ENCODE peak calls at places on chromosomes 13 and 19, in five cellular contexts. Y is neuronal stem cell, E is H9, Q is mesenchymal stem cell, W is H1. C is an unnamed sample.

GRCh38 chr13:33676700-33677048 is 141.3 kb upstream of the RFC3 start:
- DNase-seq in Q (peak), E (no peak), Y (no peak), W (no peak), C (peak)

GRCh38 chr13:96041326-96042092 is 11.7 kb downstream of the UGGT2 start:
- DNase-seq in Y (no peak), Q (no peak), W (no peak), E (peak), C (no peak)

GRCh38 chr13:109785892-109786450 is 412 bp downstream of the IRS2 start:
- DNase-seq in Q (no peak), E (no peak), W (no peak), Y (no peak), C (no peak)

GRCh38 chr19:17863520-17864182 is 3.9 kb downstream of the RPL18A start:
- DNase-seq in Q (no peak), Y (no peak), W (no peak), E (no peak), C (no peak)

GRCh38 chr13:75512253-75512652 is 25.4 kb downstream of the COMMD6 start:
- DNase-seq in Y (no peak), Q (peak), E (no peak), W (no peak), C (no peak)

GRCh38 chr19:13102666-13103584 is at the start of gene LYL1:
- DNase-seq in W (peak), Q (no peak), E (peak), Y (no peak), C (no peak)

GRCh38 chr13:80477641-80478443 is 136.9 kb upstream of the SPRY2 start:
- DNase-seq in E (no peak), W (no peak), Y (no peak), Q (no peak), C (no peak)

GRCh38 chr13:109204252-109204651 is 574.8 kb downstream of the MYO16 start:
- DNase-seq in E (no peak), Y (no peak), W (no peak), Q (no peak), C (no peak)

GRCh38 chr13:76164290-76164689 is 528.2 kb downstream of the LMO7 start:
- DNase-seq in Q (peak), E (no peak), W (no peak), Y (no peak), C (no peak)

GRCh38 chr13:110354715-110355473 is 47.8 kb downstream of the COL4A2 start:
- DNase-seq in W (no peak), Y (no peak), Q (peak), E (no peak), C (no peak)

GRCh38 chr19:9406798-9407352 is 28.5 kb downstream of the ZNF266 start:
- DNase-seq in W (no peak), E (no peak), Q (no peak), Y (no peak), C (peak)

GRCh38 chr19:48053856-48054255 is 10.0 kb upstream of the CABP5 start:
- DNase-seq in Q (no peak), W (no peak), Y (no peak), E (no peak), C (no peak)

GRCh38 chr19:16327911-16328823 is 3.5 kb downstream of the KLF2 start:
- DNase-seq in E (no peak), Q (peak), W (no peak), Y (no peak), C (peak)

GRCh38 chr19:19388568-19389555 is 16.6 kb upstream of the GATAD2A start:
- DNase-seq in W (no peak), E (no peak), Y (no peak), Q (no peak), C (no peak)

GRCh38 chr13:33464345-33464744 is 178.8 kb upstream of the STARD13 start:
- DNase-seq in W (no peak), Q (no peak), Y (no peak), E (no peak), C (no peak)

GRCh38 chr13:109592776-109593175 is 193.6 kb downstream of the IRS2 start:
- DNase-seq in Y (no peak), E (no peak), W (no peak), Q (no peak), C (no peak)

GRCh38 chr19:42178791-42179500 is 38.5 kb downstream of the DEDD2 start:
- DNase-seq in W (peak), Q (no peak), Y (peak), E (peak), C (no peak)

DNA sequence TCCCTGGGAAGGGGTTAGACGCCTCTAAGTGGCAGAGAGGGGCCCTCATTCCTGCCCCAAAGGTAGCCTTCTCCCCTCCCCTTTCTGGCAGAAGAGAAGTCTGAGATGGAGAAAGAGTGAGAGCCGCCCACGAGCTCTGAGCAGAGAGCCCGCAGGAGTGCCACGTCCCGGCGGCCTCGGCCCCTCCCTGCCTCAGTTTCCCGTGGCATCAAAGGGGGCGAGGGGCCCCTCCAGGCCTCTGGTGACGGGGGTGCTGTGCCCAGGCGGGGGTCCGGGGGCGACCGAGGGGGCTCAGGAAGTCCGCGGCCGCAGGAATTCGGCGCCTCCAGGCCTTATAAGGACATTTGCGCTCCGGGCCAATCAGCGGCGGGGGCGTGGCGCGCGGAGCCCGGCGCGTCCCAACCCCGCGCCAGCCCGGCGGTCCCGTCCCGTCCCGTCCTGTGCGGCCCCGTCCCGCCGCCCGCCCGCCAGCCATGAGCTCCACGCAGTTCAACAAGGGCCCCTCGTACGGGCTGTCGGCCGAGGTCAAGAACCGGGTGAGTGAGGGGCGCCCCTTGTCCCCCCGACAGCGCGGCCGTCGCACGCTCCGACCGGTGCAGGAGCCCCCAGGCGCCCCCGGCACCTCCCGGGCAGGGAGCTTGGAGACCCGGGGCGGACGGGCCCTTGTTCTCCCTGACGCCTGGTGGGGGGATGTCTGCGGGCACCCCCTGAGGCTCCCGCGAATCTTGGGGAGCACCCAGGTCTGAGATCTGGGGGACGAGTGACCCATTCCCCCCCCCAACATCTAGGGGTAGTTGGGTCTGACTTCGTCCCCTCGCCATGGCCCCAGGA is at the start of gene CNN2:
- DNase-seq in Q (peak), W (peak), Y (peak), E (peak), C (peak)
- H3K23ac ChIP-seq in Q (peak), W (peak), Y (peak), E (no peak), C (peak)

DNA sequence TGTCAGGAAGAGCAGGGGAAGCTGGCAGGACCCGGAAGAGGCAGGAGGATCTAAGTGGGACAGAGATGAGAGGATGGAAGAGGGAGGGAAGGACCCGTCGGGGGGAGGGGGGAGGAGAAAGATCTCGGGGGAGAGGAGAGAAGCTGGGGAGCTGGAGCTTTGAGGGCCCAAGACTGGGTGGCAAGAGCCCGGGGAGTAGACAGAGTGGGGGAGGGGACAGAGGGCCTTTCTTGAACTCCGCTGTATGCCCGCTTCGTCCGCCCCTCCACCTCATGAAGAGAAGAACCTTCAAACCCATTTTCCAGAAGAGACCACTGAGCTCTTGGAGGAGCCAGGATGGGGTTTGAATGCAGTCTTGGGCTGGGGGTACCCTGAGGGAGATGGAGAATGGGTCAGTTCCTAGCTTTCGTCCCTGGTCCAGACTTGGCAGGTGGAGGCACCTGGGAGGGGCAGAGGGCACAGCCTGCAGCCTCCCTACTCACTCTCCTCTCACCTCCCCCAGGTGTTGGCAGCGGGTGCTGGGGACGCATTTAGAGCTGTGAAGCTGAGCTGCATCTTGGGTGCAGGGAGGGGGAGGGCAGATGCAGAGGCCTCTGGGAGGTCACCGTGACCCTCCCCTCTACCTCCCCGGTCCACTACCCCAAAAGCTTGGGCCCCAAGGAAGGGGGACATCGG is 925 bp upstream of the LRRC4B start:
- DNase-seq in E (no peak), W (peak), Y (no peak), Q (no peak), C (no peak)
- H3K23ac ChIP-seq in E (no peak), W (no peak), Y (peak), Q (no peak), C (no peak)

GRCh38 chr19:43596842-43597461 is 557 bp downstream of the ZNF576 start:
- DNase-seq in Y (no peak), E (no peak), Q (peak), W (no peak), C (peak)

GRCh38 chr19:43595605-43595998 is 332 bp downstream of the IRGQ start:
- DNase-seq in W (peak), E (no peak), Y (no peak), Q (no peak), C (no peak)

GRCh38 chr19:43595999-43596841 is at the start of the genes IRGQ and ZNF576:
- DNase-seq in W (peak), E (peak), Y (peak), Q (peak), C (peak)

GRCh38 chr19:43594081-43594697 is 1.7 kb downstream of the IRGQ start:
- DNase-seq in E (no peak), Q (no peak), Y (no peak), W (no peak), C (no peak)

DNA sequence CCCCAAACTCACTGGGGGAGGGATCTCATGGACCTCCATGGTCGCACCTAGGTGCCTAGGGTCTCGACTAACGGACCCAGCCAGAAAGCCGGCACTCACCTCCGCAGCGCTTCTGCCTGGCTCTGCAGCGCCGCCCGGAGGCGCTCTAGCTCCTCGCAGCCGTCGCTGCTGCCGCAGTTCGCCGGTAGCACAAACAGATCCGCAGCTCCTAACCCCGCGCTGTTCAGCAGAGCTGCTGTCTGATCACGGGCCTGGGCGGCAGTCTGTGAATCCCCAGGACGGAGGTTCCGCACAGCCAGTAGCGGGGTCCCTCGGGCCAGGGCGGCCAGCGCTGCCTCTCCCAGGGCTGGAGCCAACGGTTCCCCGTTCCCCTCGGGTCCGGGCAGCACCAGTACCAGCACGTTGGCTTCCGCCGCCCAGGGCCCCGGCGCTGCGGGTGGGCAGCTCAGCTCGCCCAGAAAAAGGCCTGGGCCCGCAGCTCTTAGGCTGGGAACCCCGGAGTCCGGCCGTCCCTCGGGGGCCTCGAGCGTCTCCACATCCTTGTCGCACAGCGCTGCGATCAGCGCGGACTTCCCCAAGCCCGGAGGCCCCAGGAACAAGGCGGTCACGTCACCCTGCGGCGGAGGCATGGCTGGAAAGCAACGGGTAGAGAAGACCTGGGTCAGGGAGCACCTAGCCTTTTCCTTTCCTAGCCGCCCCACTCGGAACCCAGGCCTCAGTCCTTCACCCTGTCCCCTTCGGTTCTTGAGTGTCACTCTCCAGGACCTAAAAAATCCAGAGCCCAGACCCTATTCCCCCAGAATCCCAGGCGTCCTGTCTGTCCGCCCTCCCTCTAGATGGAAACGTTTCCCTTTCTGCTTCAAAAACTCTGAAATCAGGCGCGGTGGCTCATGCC is 977 bp downstream of the IRGQ start:
- DNase-seq in Q (peak), E (peak), W (peak), Y (peak), C (peak)
- H3K23ac ChIP-seq in Q (no peak), E (no peak), W (no peak), Y (peak), C (peak)

GRCh38 chr19:35433448-35433847 is 14.6 kb upstream of the FFAR2 start:
- DNase-seq in Y (no peak), E (no peak), Q (no peak), W (no peak), C (no peak)
- H3K23ac ChIP-seq in Y (no peak), E (no peak), Q (no peak), W (no peak), C (no peak)

C was measured in IMR-90.